ENCODE peak calls at places on chromosomes 5 and 9, in ten cellular contexts. S, U, L, W, J, I, H, E, T and G are unnamed samples.
A peak's percentile ranks its signal among the peaks of the same experiment; 100 is the strongest.

GRCh38 chr9:100670719-100671118 is 92.8 kb downstream of the CAVIN4 start:
- DNase-seq in S (peak; percentile 54), U (no peak), L (no peak), W (no peak), J (no peak), I (no peak), H (no peak), E (no peak), T (no peak), G (no peak)

GRCh38 chr5:30505014-30505886 is 688.2 kb upstream of the CDH6 start:
- DNase-seq in S (peak; percentile 73), U (no peak), L (no peak), W (peak; percentile 62), J (peak; percentile 72), I (no peak), H (no peak), E (no peak), T (no peak), G (no peak)

GRCh38 chr9:37329576-37329975 is 92.9 kb upstream of the GRHPR start:
- DNase-seq in S (peak; percentile 81), U (no peak), L (no peak), W (peak; percentile 5), J (peak; percentile 37), I (no peak), H (peak; percentile 17), E (no peak), T (no peak), G (no peak)

GRCh38 chr9:87580941-87581438 is 83.3 kb downstream of the DAPK1 start:
- DNase-seq in S (no peak), U (no peak), L (no peak), W (no peak), J (no peak), I (no peak), H (no peak), E (no peak), T (no peak), G (no peak)

GRCh38 chr5:138022912-138023311 is 10.0 kb downstream of the FAM13B start:
- DNase-seq in S (no peak), U (no peak), L (no peak), W (no peak), J (no peak), I (no peak), H (no peak), E (no peak), T (no peak), G (no peak)

GRCh38 chr5:109246841-109247592 is 162.8 kb downstream of the PJA2 start:
- DNase-seq in S (no peak), U (no peak), L (no peak), W (no peak), J (no peak), I (no peak), H (no peak), E (no peak), T (peak; percentile 25), G (no peak)

GRCh38 chr5:52727568-52727967 is 60.1 kb upstream of the ITGA1 start:
- DNase-seq in S (no peak), U (no peak), L (no peak), W (peak; percentile 93), J (peak; percentile 56), I (no peak), H (no peak), E (no peak), T (no peak), G (no peak)

GRCh38 chr9:95074632-95075269 is 242.8 kb downstream of the FANCC start:
- DNase-seq in S (no peak), U (no peak), L (peak; percentile 41), W (no peak), J (no peak), I (no peak), H (no peak), E (no peak), T (no peak), G (no peak)

GRCh38 chr9:12415361-12415760 is 277.8 kb upstream of the TYRP1 start:
- DNase-seq in S (no peak), U (no peak), L (no peak), W (no peak), J (no peak), I (no peak), H (no peak), E (no peak), T (no peak), G (no peak)

GRCh38 chr5:63697811-63698210 is 264.4 kb downstream of the HTR1A start:
- DNase-seq in S (no peak), U (no peak), L (no peak), W (no peak), J (no peak), I (no peak), H (no peak), E (no peak), T (no peak), G (no peak)

GRCh38 chr9:70988551-70988950 is 132.9 kb downstream of the TRPM3 start:
- DNase-seq in S (no peak), U (no peak), L (no peak), W (no peak), J (no peak), I (no peak), H (no peak), E (no peak), T (no peak), G (no peak)

GRCh38 chr9:134405527-134405926 is 79.3 kb downstream of the RXRA start:
- DNase-seq in S (no peak), U (no peak), L (no peak), W (no peak), J (no peak), I (no peak), H (no peak), E (no peak), T (no peak), G (no peak)

GRCh38 chr9:69762527-69762926 is 2.7 kb upstream of the PTAR1 start:
- DNase-seq in S (no peak), U (no peak), L (no peak), W (no peak), J (peak; percentile 32), I (no peak), H (no peak), E (no peak), T (no peak), G (no peak)

GRCh38 chr9:89844535-89844934 is 239.7 kb downstream of the GADD45G start:
- DNase-seq in S (no peak), U (no peak), L (no peak), W (peak; percentile 2), J (no peak), I (peak; percentile 32), H (no peak), E (no peak), T (no peak), G (no peak)

GRCh38 chr9:33306037-33306436 is 15.7 kb downstream of the NFX1 start:
- DNase-seq in S (no peak), U (no peak), L (no peak), W (no peak), J (no peak), I (no peak), H (no peak), E (no peak), T (no peak), G (no peak)

GRCh38 chr5:159735749-159736660 is 180.3 kb upstream of the ADRA1B start:
- DNase-seq in S (no peak), U (no peak), L (no peak), W (peak; percentile 71), J (peak; percentile 30), I (no peak), H (no peak), E (no peak), T (no peak), G (no peak)

GRCh38 chr5:61575103-61575502 is 243.0 kb downstream of the ZSWIM6 start:
- DNase-seq in S (peak; percentile 68), U (no peak), L (no peak), W (peak; percentile 36), J (peak; percentile 80), I (no peak), H (no peak), E (no peak), T (no peak), G (no peak)

GRCh38 chr9:93108301-93109041 is 12.5 kb downstream of the CARD19 start:
- DNase-seq in S (no peak), U (no peak), L (peak; percentile 72), W (no peak), J (no peak), I (peak; percentile 74), H (no peak), E (no peak), T (no peak), G (peak; percentile 63)
- TF ChIP-seq CTCF in S (no peak), U (no peak), L (no peak), W (no peak), J (no peak), I (no peak), H (no peak), E (no peak), T (no peak), G (no peak)

DNA sequence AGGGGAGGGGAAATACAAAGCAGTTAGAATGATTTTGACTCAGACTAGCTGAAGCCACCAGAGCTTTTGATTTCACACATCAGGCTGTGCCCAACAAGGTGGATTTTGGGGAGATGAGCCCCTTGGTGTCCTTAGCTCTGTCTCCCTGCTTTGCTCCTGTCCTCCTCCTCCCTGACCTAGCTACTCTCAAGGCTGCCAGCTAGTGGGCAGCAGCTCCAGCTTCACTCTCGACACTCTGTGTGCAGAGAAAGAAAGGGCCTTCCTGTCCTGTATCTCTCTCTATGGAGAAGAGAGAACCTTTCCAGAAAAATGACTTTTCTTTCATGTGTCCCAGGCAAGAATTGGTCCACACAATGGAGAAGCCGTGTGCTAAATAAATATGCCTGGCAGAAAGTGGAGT is 446.2 kb downstream of the SEMA5A start:
- DNase-seq in S (no peak), U (no peak), L (no peak), W (no peak), J (no peak), I (no peak), H (no peak), E (no peak), T (no peak), G (no peak)
- TF ChIP-seq CTCF in S (no peak), U (no peak), L (no peak), W (no peak), J (no peak), I (no peak), H (no peak), E (no peak), T (no peak), G (no peak)

DNA sequence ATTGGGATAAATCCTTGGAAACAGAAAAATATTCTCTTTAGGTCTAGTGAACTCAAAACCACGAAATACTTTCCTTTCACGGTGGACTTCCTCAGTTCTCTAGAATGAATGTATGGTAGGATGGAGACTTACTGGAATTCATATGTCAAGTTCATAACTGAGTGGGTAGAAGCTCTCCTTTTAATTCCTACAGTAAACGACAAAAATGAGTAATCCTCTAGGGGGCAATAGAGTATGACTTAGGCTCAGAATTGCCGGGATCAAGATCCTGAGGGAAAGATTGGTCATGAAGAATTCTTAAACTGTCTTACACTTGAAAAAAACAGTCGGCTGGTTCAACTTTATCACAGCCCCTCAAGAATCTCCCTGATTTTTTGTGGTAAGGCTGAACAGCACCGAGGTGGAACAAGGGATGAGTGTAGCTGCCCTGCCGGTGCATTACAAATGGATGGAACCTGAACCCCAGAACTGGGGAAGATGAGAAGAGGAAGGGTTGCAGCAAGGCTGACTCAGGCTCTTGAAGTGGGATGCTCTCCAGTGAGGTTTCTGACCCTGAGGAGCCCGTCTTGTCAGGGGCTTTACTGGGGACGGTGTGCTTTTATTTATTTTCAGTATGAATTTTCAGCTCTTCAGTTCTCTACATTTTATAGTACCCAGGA is 14.0 kb upstream of the LOX start:
- DNase-seq in S (peak; percentile 69), U (peak; percentile 15), L (no peak), W (peak; percentile 35), J (peak; percentile 78), I (no peak), H (no peak), E (no peak), T (no peak), G (no peak)
- TF ChIP-seq CTCF in S (peak; percentile 69), U (peak; percentile 68), L (no peak), W (peak; percentile 60), J (peak; percentile 55), I (no peak), H (peak; percentile 47), E (no peak), T (no peak), G (peak; percentile 26)

GRCh38 chr5:118692811-118693342 is 295.5 kb downstream of the DTWD2 start:
- DNase-seq in S (peak; percentile 2), U (no peak), L (no peak), W (no peak), J (no peak), I (no peak), H (no peak), E (no peak), T (no peak), G (no peak)
- TF ChIP-seq CTCF in S (no peak), U (no peak), L (no peak), W (no peak), J (no peak), I (no peak), H (no peak), E (no peak), T (no peak), G (no peak)